ENCODE peak calls at places on chromosomes 16 and 17, in eight cellular contexts. One of them, this sample, is unnamed.

GRCh38 chr16:3023415-3023668 is 400 bp downstream of the HCFC1R1 start:
- DNase-seq in caudate nucleus: no peak
- DNase-seq in activated naive CD4-positive, alpha-beta T cell treated with anti-CD3 and anti-CD28 coated beads, Interleukin-2, amount 50 U/mL, for 72 hours: no peak
- DNase-seq in body of pancreas: peak
- DNase-seq in stimulated activated CD4-positive, alpha-beta T cell treated with anti-CD3 and anti-CD28 coated beads, Interleukin-1b, Interleukin-23, amount 100 ng/mL, for 1 hour: no peak
- DNase-seq in activated CD4-positive, alpha-beta T cell treated with anti-CD3 and anti-CD28 coated beads, Interleukin-2, amount 10 ng/mL, durations not matched to agents 7 days and 5 days: no peak
- DNase-seq in A549: no peak
- DNase-seq in AG09319: no peak
- DNase-seq in this sample: no peak

GRCh38 chr17:71975998-71976649 is 144.7 kb upstream of the SOX9 start:
- DNase-seq in caudate nucleus: peak
- DNase-seq in activated naive CD4-positive, alpha-beta T cell treated with anti-CD3 and anti-CD28 coated beads, Interleukin-2, amount 50 U/mL, for 72 hours: no peak
- DNase-seq in body of pancreas: peak
- DNase-seq in stimulated activated CD4-positive, alpha-beta T cell treated with anti-CD3 and anti-CD28 coated beads, Interleukin-1b, Interleukin-23, amount 100 ng/mL, for 1 hour: no peak
- DNase-seq in activated CD4-positive, alpha-beta T cell treated with anti-CD3 and anti-CD28 coated beads, Interleukin-2, amount 10 ng/mL, durations not matched to agents 7 days and 5 days: no peak
- DNase-seq in A549: peak
- DNase-seq in AG09319: peak
- DNase-seq in this sample: no peak

GRCh38 chr16:87297918-87298631 is 19.1 kb downstream of the C16orf95 start:
- DNase-seq in caudate nucleus: no peak
- DNase-seq in activated naive CD4-positive, alpha-beta T cell treated with anti-CD3 and anti-CD28 coated beads, Interleukin-2, amount 50 U/mL, for 72 hours: peak
- DNase-seq in body of pancreas: no peak
- DNase-seq in stimulated activated CD4-positive, alpha-beta T cell treated with anti-CD3 and anti-CD28 coated beads, Interleukin-1b, Interleukin-23, amount 100 ng/mL, for 1 hour: peak
- DNase-seq in activated CD4-positive, alpha-beta T cell treated with anti-CD3 and anti-CD28 coated beads, Interleukin-2, amount 10 ng/mL, durations not matched to agents 7 days and 5 days: peak
- DNase-seq in A549: no peak
- DNase-seq in AG09319: no peak
- DNase-seq in this sample: peak

GRCh38 chr17:77728022-77728671 is 230.4 kb upstream of the TNRC6C start:
- DNase-seq in caudate nucleus: no peak
- DNase-seq in activated naive CD4-positive, alpha-beta T cell treated with anti-CD3 and anti-CD28 coated beads, Interleukin-2, amount 50 U/mL, for 72 hours: no peak
- DNase-seq in body of pancreas: peak
- DNase-seq in stimulated activated CD4-positive, alpha-beta T cell treated with anti-CD3 and anti-CD28 coated beads, Interleukin-1b, Interleukin-23, amount 100 ng/mL, for 1 hour: no peak
- DNase-seq in activated CD4-positive, alpha-beta T cell treated with anti-CD3 and anti-CD28 coated beads, Interleukin-2, amount 10 ng/mL, durations not matched to agents 7 days and 5 days: no peak
- DNase-seq in A549: peak
- DNase-seq in AG09319: peak
- DNase-seq in this sample: peak

GRCh38 chr16:66950971-66951790 is 9.9 kb upstream of the CES3 start:
- DNase-seq in caudate nucleus: no peak
- DNase-seq in activated naive CD4-positive, alpha-beta T cell treated with anti-CD3 and anti-CD28 coated beads, Interleukin-2, amount 50 U/mL, for 72 hours: no peak
- DNase-seq in body of pancreas: no peak
- DNase-seq in stimulated activated CD4-positive, alpha-beta T cell treated with anti-CD3 and anti-CD28 coated beads, Interleukin-1b, Interleukin-23, amount 100 ng/mL, for 1 hour: no peak
- DNase-seq in activated CD4-positive, alpha-beta T cell treated with anti-CD3 and anti-CD28 coated beads, Interleukin-2, amount 10 ng/mL, durations not matched to agents 7 days and 5 days: no peak
- DNase-seq in A549: no peak
- DNase-seq in AG09319: no peak
- DNase-seq in this sample: no peak

GRCh38 chr17:57687642-57688041 is 57.5 kb downstream of the CCDC182 start:
- DNase-seq in caudate nucleus: no peak
- DNase-seq in activated naive CD4-positive, alpha-beta T cell treated with anti-CD3 and anti-CD28 coated beads, Interleukin-2, amount 50 U/mL, for 72 hours: no peak
- DNase-seq in body of pancreas: no peak
- DNase-seq in stimulated activated CD4-positive, alpha-beta T cell treated with anti-CD3 and anti-CD28 coated beads, Interleukin-1b, Interleukin-23, amount 100 ng/mL, for 1 hour: no peak
- DNase-seq in activated CD4-positive, alpha-beta T cell treated with anti-CD3 and anti-CD28 coated beads, Interleukin-2, amount 10 ng/mL, durations not matched to agents 7 days and 5 days: no peak
- DNase-seq in A549: no peak
- DNase-seq in AG09319: no peak
- DNase-seq in this sample: no peak

GRCh38 chr17:27333410-27333980 is 39.6 kb downstream of the WSB1 start:
- DNase-seq in caudate nucleus: no peak
- DNase-seq in activated naive CD4-positive, alpha-beta T cell treated with anti-CD3 and anti-CD28 coated beads, Interleukin-2, amount 50 U/mL, for 72 hours: peak
- DNase-seq in body of pancreas: no peak
- DNase-seq in stimulated activated CD4-positive, alpha-beta T cell treated with anti-CD3 and anti-CD28 coated beads, Interleukin-1b, Interleukin-23, amount 100 ng/mL, for 1 hour: no peak
- DNase-seq in activated CD4-positive, alpha-beta T cell treated with anti-CD3 and anti-CD28 coated beads, Interleukin-2, amount 10 ng/mL, durations not matched to agents 7 days and 5 days: no peak
- DNase-seq in A549: no peak
- DNase-seq in AG09319: no peak
- DNase-seq in this sample: no peak

GRCh38 chr17:79437081-79437480 is 173.8 kb downstream of the RBFOX3 start:
- DNase-seq in caudate nucleus: no peak
- DNase-seq in activated naive CD4-positive, alpha-beta T cell treated with anti-CD3 and anti-CD28 coated beads, Interleukin-2, amount 50 U/mL, for 72 hours: no peak
- DNase-seq in body of pancreas: no peak
- DNase-seq in stimulated activated CD4-positive, alpha-beta T cell treated with anti-CD3 and anti-CD28 coated beads, Interleukin-1b, Interleukin-23, amount 100 ng/mL, for 1 hour: no peak
- DNase-seq in activated CD4-positive, alpha-beta T cell treated with anti-CD3 and anti-CD28 coated beads, Interleukin-2, amount 10 ng/mL, durations not matched to agents 7 days and 5 days: no peak
- DNase-seq in A549: no peak
- DNase-seq in AG09319: no peak
- DNase-seq in this sample: no peak

GRCh38 chr17:49915260-49915659 is 53.7 kb upstream of the DLX4 start:
- DNase-seq in caudate nucleus: no peak
- DNase-seq in activated naive CD4-positive, alpha-beta T cell treated with anti-CD3 and anti-CD28 coated beads, Interleukin-2, amount 50 U/mL, for 72 hours: no peak
- DNase-seq in body of pancreas: no peak
- DNase-seq in stimulated activated CD4-positive, alpha-beta T cell treated with anti-CD3 and anti-CD28 coated beads, Interleukin-1b, Interleukin-23, amount 100 ng/mL, for 1 hour: no peak
- DNase-seq in activated CD4-positive, alpha-beta T cell treated with anti-CD3 and anti-CD28 coated beads, Interleukin-2, amount 10 ng/mL, durations not matched to agents 7 days and 5 days: no peak
- DNase-seq in A549: no peak
- DNase-seq in AG09319: no peak
- DNase-seq in this sample: no peak

GRCh38 chr17:83145358-83145738 is 65.9 kb downstream of the METRNL start:
- DNase-seq in caudate nucleus: no peak
- DNase-seq in activated naive CD4-positive, alpha-beta T cell treated with anti-CD3 and anti-CD28 coated beads, Interleukin-2, amount 50 U/mL, for 72 hours: peak
- DNase-seq in body of pancreas: no peak
- DNase-seq in stimulated activated CD4-positive, alpha-beta T cell treated with anti-CD3 and anti-CD28 coated beads, Interleukin-1b, Interleukin-23, amount 100 ng/mL, for 1 hour: no peak
- DNase-seq in activated CD4-positive, alpha-beta T cell treated with anti-CD3 and anti-CD28 coated beads, Interleukin-2, amount 10 ng/mL, durations not matched to agents 7 days and 5 days: no peak
- DNase-seq in A549: no peak
- DNase-seq in AG09319: no peak
- DNase-seq in this sample: no peak

GRCh38 chr17:17818088-17818526 is 18.7 kb downstream of the SREBF1 start:
- DNase-seq in caudate nucleus: no peak
- DNase-seq in activated naive CD4-positive, alpha-beta T cell treated with anti-CD3 and anti-CD28 coated beads, Interleukin-2, amount 50 U/mL, for 72 hours: no peak
- DNase-seq in body of pancreas: peak
- DNase-seq in stimulated activated CD4-positive, alpha-beta T cell treated with anti-CD3 and anti-CD28 coated beads, Interleukin-1b, Interleukin-23, amount 100 ng/mL, for 1 hour: no peak
- DNase-seq in activated CD4-positive, alpha-beta T cell treated with anti-CD3 and anti-CD28 coated beads, Interleukin-2, amount 10 ng/mL, durations not matched to agents 7 days and 5 days: no peak
- DNase-seq in A549: peak
- DNase-seq in AG09319: no peak
- DNase-seq in this sample: peak

GRCh38 chr17:28078443-28079229 is 36.2 kb downstream of the NLK start:
- DNase-seq in caudate nucleus: no peak
- DNase-seq in activated naive CD4-positive, alpha-beta T cell treated with anti-CD3 and anti-CD28 coated beads, Interleukin-2, amount 50 U/mL, for 72 hours: no peak
- DNase-seq in body of pancreas: no peak
- DNase-seq in stimulated activated CD4-positive, alpha-beta T cell treated with anti-CD3 and anti-CD28 coated beads, Interleukin-1b, Interleukin-23, amount 100 ng/mL, for 1 hour: no peak
- DNase-seq in activated CD4-positive, alpha-beta T cell treated with anti-CD3 and anti-CD28 coated beads, Interleukin-2, amount 10 ng/mL, durations not matched to agents 7 days and 5 days: no peak
- DNase-seq in A549: no peak
- DNase-seq in AG09319: no peak
- DNase-seq in this sample: no peak

GRCh38 chr16:86836503-86837125 is 258.3 kb downstream of the FOXL1 start:
- DNase-seq in caudate nucleus: no peak
- DNase-seq in activated naive CD4-positive, alpha-beta T cell treated with anti-CD3 and anti-CD28 coated beads, Interleukin-2, amount 50 U/mL, for 72 hours: no peak
- DNase-seq in body of pancreas: no peak
- DNase-seq in stimulated activated CD4-positive, alpha-beta T cell treated with anti-CD3 and anti-CD28 coated beads, Interleukin-1b, Interleukin-23, amount 100 ng/mL, for 1 hour: no peak
- DNase-seq in activated CD4-positive, alpha-beta T cell treated with anti-CD3 and anti-CD28 coated beads, Interleukin-2, amount 10 ng/mL, durations not matched to agents 7 days and 5 days: no peak
- DNase-seq in A549: no peak
- DNase-seq in AG09319: peak
- DNase-seq in this sample: no peak

GRCh38 chr17:44536090-44536960 is 21.0 kb upstream of the FZD2 start:
- DNase-seq in caudate nucleus: no peak
- DNase-seq in activated naive CD4-positive, alpha-beta T cell treated with anti-CD3 and anti-CD28 coated beads, Interleukin-2, amount 50 U/mL, for 72 hours: no peak
- DNase-seq in body of pancreas: peak
- DNase-seq in stimulated activated CD4-positive, alpha-beta T cell treated with anti-CD3 and anti-CD28 coated beads, Interleukin-1b, Interleukin-23, amount 100 ng/mL, for 1 hour: no peak
- DNase-seq in activated CD4-positive, alpha-beta T cell treated with anti-CD3 and anti-CD28 coated beads, Interleukin-2, amount 10 ng/mL, durations not matched to agents 7 days and 5 days: no peak
- DNase-seq in A549: no peak
- DNase-seq in AG09319: no peak
- DNase-seq in this sample: no peak

GRCh38 chr16:51818342-51818944 is 667.4 kb upstream of the SALL1 start:
- DNase-seq in caudate nucleus: no peak
- DNase-seq in activated naive CD4-positive, alpha-beta T cell treated with anti-CD3 and anti-CD28 coated beads, Interleukin-2, amount 50 U/mL, for 72 hours: peak
- DNase-seq in body of pancreas: peak
- DNase-seq in stimulated activated CD4-positive, alpha-beta T cell treated with anti-CD3 and anti-CD28 coated beads, Interleukin-1b, Interleukin-23, amount 100 ng/mL, for 1 hour: no peak
- DNase-seq in activated CD4-positive, alpha-beta T cell treated with anti-CD3 and anti-CD28 coated beads, Interleukin-2, amount 10 ng/mL, durations not matched to agents 7 days and 5 days: peak
- DNase-seq in A549: peak
- DNase-seq in AG09319: peak
- DNase-seq in this sample: peak

GRCh38 chr17:67276075-67276474 is 31.1 kb upstream of the HELZ start:
- DNase-seq in caudate nucleus: no peak
- DNase-seq in activated naive CD4-positive, alpha-beta T cell treated with anti-CD3 and anti-CD28 coated beads, Interleukin-2, amount 50 U/mL, for 72 hours: no peak
- DNase-seq in body of pancreas: no peak
- DNase-seq in stimulated activated CD4-positive, alpha-beta T cell treated with anti-CD3 and anti-CD28 coated beads, Interleukin-1b, Interleukin-23, amount 100 ng/mL, for 1 hour: no peak
- DNase-seq in activated CD4-positive, alpha-beta T cell treated with anti-CD3 and anti-CD28 coated beads, Interleukin-2, amount 10 ng/mL, durations not matched to agents 7 days and 5 days: no peak
- DNase-seq in A549: peak
- DNase-seq in AG09319: no peak
- DNase-seq in this sample: no peak